ENCODE peak calls at places on chromosomes 3 and 15, in nine cellular contexts. One of them, this sample, is unnamed.

GRCh38 chr15:86183765-86184491 is 104.3 kb downstream of the AGBL1 start:
- DNase-seq in GM23338: no peak
- DNase-seq in astrocyte: peak; percentile 53
- DNase-seq in spleen: no peak
- DNase-seq in esophagus squamous epithelium: no peak
- DNase-seq in uterus: no peak
- DNase-seq in right atrium auricular region: no peak
- DNase-seq in HCT116: no peak
- DNase-seq in K562: no peak
- DNase-seq in this sample: no peak

GRCh38 chr3:135217730-135218129 is 422.7 kb downstream of the EPHB1 start:
- DNase-seq in GM23338: no peak
- DNase-seq in astrocyte: no peak
- DNase-seq in spleen: no peak
- DNase-seq in esophagus squamous epithelium: no peak
- DNase-seq in uterus: no peak
- DNase-seq in right atrium auricular region: no peak
- DNase-seq in HCT116: no peak
- DNase-seq in K562: no peak
- DNase-seq in this sample: no peak

GRCh38 chr3:174858353-174858752 is 781 bp upstream of the NAALADL2 start:
- DNase-seq in GM23338: no peak
- DNase-seq in astrocyte: no peak
- DNase-seq in spleen: no peak
- DNase-seq in esophagus squamous epithelium: no peak
- DNase-seq in uterus: no peak
- DNase-seq in right atrium auricular region: no peak
- DNase-seq in HCT116: no peak
- DNase-seq in K562: no peak
- DNase-seq in this sample: no peak

GRCh38 chr3:8301977-8302589 is 199.5 kb upstream of the LMCD1 start:
- DNase-seq in GM23338: peak; percentile 75
- DNase-seq in astrocyte: peak; percentile 33
- DNase-seq in spleen: no peak
- DNase-seq in esophagus squamous epithelium: no peak
- DNase-seq in uterus: no peak
- DNase-seq in right atrium auricular region: no peak
- DNase-seq in HCT116: peak; percentile 35
- DNase-seq in K562: peak; percentile 17
- DNase-seq in this sample: no peak

GRCh38 chr3:146503459-146504202 is 34.3 kb upstream of the PLSCR2 start:
- DNase-seq in GM23338: peak; percentile 29
- DNase-seq in astrocyte: peak; percentile 99
- DNase-seq in spleen: no peak
- DNase-seq in esophagus squamous epithelium: no peak
- DNase-seq in uterus: no peak
- DNase-seq in right atrium auricular region: no peak
- DNase-seq in HCT116: peak; percentile 86
- DNase-seq in K562: no peak
- DNase-seq in this sample: no peak

GRCh38 chr3:122383915-122384697 is at the start of gene FAM162A:
- DNase-seq in GM23338: peak; percentile 96
- DNase-seq in astrocyte: peak; percentile 68
- DNase-seq in spleen: peak; percentile 99
- DNase-seq in esophagus squamous epithelium: peak; percentile 52
- DNase-seq in uterus: peak; percentile 87
- DNase-seq in right atrium auricular region: peak; percentile 92
- DNase-seq in HCT116: peak; percentile 88
- DNase-seq in K562: peak; percentile 85
- DNase-seq in this sample: peak; percentile 99

GRCh38 chr3:184409946-184410500 is 30.2 kb downstream of the CHRD start:
- DNase-seq in GM23338: no peak
- DNase-seq in astrocyte: no peak
- DNase-seq in spleen: no peak
- DNase-seq in esophagus squamous epithelium: no peak
- DNase-seq in uterus: no peak
- DNase-seq in right atrium auricular region: no peak
- DNase-seq in HCT116: no peak
- DNase-seq in K562: no peak
- DNase-seq in this sample: no peak

GRCh38 chr3:26376131-26376530 is 246.4 kb upstream of the LRRC3B start:
- DNase-seq in GM23338: no peak
- DNase-seq in astrocyte: no peak
- DNase-seq in spleen: no peak
- DNase-seq in esophagus squamous epithelium: no peak
- DNase-seq in uterus: no peak
- DNase-seq in right atrium auricular region: no peak
- DNase-seq in HCT116: no peak
- DNase-seq in K562: no peak
- DNase-seq in this sample: no peak

GRCh38 chr3:150376001-150376848 is 31.9 kb upstream of the TSC22D2 start:
- DNase-seq in GM23338: no peak
- DNase-seq in astrocyte: no peak
- DNase-seq in spleen: no peak
- DNase-seq in esophagus squamous epithelium: no peak
- DNase-seq in uterus: peak; percentile 37
- DNase-seq in right atrium auricular region: no peak
- DNase-seq in HCT116: no peak
- DNase-seq in K562: no peak
- DNase-seq in this sample: no peak

GRCh38 chr15:68508485-68509189 is 70.2 kb upstream of the CORO2B start:
- DNase-seq in GM23338: no peak
- DNase-seq in astrocyte: no peak
- DNase-seq in spleen: no peak
- DNase-seq in esophagus squamous epithelium: no peak
- DNase-seq in uterus: peak; percentile 31
- DNase-seq in right atrium auricular region: no peak
- DNase-seq in HCT116: no peak
- DNase-seq in K562: no peak
- DNase-seq in this sample: peak; percentile 47

GRCh38 chr3:52892625-52893311 is 4.6 kb downstream of the STIMATE start:
- DNase-seq in GM23338: no peak
- DNase-seq in astrocyte: no peak
- DNase-seq in spleen: no peak
- DNase-seq in esophagus squamous epithelium: no peak
- DNase-seq in uterus: no peak
- DNase-seq in right atrium auricular region: no peak
- DNase-seq in HCT116: no peak
- DNase-seq in K562: no peak
- DNase-seq in this sample: no peak

GRCh38 chr3:122263058-122263457 is 62.0 kb upstream of the CSTA start:
- DNase-seq in GM23338: peak; percentile 71
- DNase-seq in astrocyte: no peak
- DNase-seq in spleen: no peak
- DNase-seq in esophagus squamous epithelium: no peak
- DNase-seq in uterus: no peak
- DNase-seq in right atrium auricular region: no peak
- DNase-seq in HCT116: no peak
- DNase-seq in K562: no peak
- DNase-seq in this sample: no peak

GRCh38 chr15:52103217-52104207 is 9.1 kb downstream of the BCL2L10 start:
- DNase-seq in GM23338: no peak
- DNase-seq in astrocyte: peak; percentile 97
- DNase-seq in spleen: no peak
- DNase-seq in esophagus squamous epithelium: no peak
- DNase-seq in uterus: peak; percentile 93
- DNase-seq in right atrium auricular region: peak; percentile 73
- DNase-seq in HCT116: peak; percentile 27
- DNase-seq in K562: no peak
- DNase-seq in this sample: peak; percentile 59

GRCh38 chr3:37808656-37809055 is 53.0 kb upstream of the CTDSPL start:
- DNase-seq in GM23338: no peak
- DNase-seq in astrocyte: no peak
- DNase-seq in spleen: no peak
- DNase-seq in esophagus squamous epithelium: no peak
- DNase-seq in uterus: no peak
- DNase-seq in right atrium auricular region: no peak
- DNase-seq in HCT116: no peak
- DNase-seq in K562: no peak
- DNase-seq in this sample: no peak

GRCh38 chr3:189995129-189995528 is 125.6 kb downstream of the P3H2 start:
- DNase-seq in GM23338: peak; percentile 41
- DNase-seq in astrocyte: peak; percentile 73
- DNase-seq in spleen: no peak
- DNase-seq in esophagus squamous epithelium: no peak
- DNase-seq in uterus: no peak
- DNase-seq in right atrium auricular region: no peak
- DNase-seq in HCT116: no peak
- DNase-seq in K562: no peak
- DNase-seq in this sample: no peak

GRCh38 chr15:50096158-50096821 is 22.7 kb downstream of the ATP8B4 start:
- DNase-seq in GM23338: no peak
- DNase-seq in astrocyte: no peak
- DNase-seq in spleen: no peak
- DNase-seq in esophagus squamous epithelium: no peak
- DNase-seq in uterus: no peak
- DNase-seq in right atrium auricular region: no peak
- DNase-seq in HCT116: no peak
- DNase-seq in K562: no peak
- DNase-seq in this sample: no peak

GRCh38 chr3:53140575-53141467 is 10.6 kb upstream of the RFT1 start:
- DNase-seq in GM23338: no peak
- DNase-seq in astrocyte: no peak
- DNase-seq in spleen: no peak
- DNase-seq in esophagus squamous epithelium: no peak
- DNase-seq in uterus: no peak
- DNase-seq in right atrium auricular region: no peak
- DNase-seq in HCT116: no peak
- DNase-seq in K562: no peak
- DNase-seq in this sample: no peak

GRCh38 chr3:184538600-184539431 is 22.8 kb upstream of the EPHB3 start:
- DNase-seq in GM23338: no peak
- DNase-seq in astrocyte: no peak
- DNase-seq in spleen: peak; percentile 47
- DNase-seq in esophagus squamous epithelium: no peak
- DNase-seq in uterus: no peak
- DNase-seq in right atrium auricular region: peak; percentile 44
- DNase-seq in HCT116: no peak
- DNase-seq in K562: no peak
- DNase-seq in this sample: no peak

GRCh38 chr15:70450142-70450443 is 313.3 kb downstream of the UACA start:
- DNase-seq in GM23338: no peak
- DNase-seq in astrocyte: no peak
- DNase-seq in spleen: no peak
- DNase-seq in esophagus squamous epithelium: no peak
- DNase-seq in uterus: no peak
- DNase-seq in right atrium auricular region: no peak
- DNase-seq in HCT116: no peak
- DNase-seq in K562: no peak
- DNase-seq in this sample: no peak

GRCh38 chr3:155664922-155665695 is 79.8 kb downstream of the PLCH1 start:
- DNase-seq in GM23338: peak; percentile 20
- DNase-seq in astrocyte: peak; percentile 84
- DNase-seq in spleen: no peak
- DNase-seq in esophagus squamous epithelium: peak; percentile 0
- DNase-seq in uterus: peak; percentile 80
- DNase-seq in right atrium auricular region: peak; percentile 87
- DNase-seq in HCT116: peak; percentile 38
- DNase-seq in K562: no peak
- DNase-seq in this sample: peak; percentile 75

GRCh38 chr3:139427283-139428060 is 38.0 kb upstream of the COPB2 start:
- DNase-seq in GM23338: peak; percentile 94
- DNase-seq in astrocyte: peak; percentile 41
- DNase-seq in spleen: no peak
- DNase-seq in esophagus squamous epithelium: no peak
- DNase-seq in uterus: peak; percentile 22
- DNase-seq in right atrium auricular region: no peak
- DNase-seq in HCT116: peak; percentile 60
- DNase-seq in K562: peak; percentile 70
- DNase-seq in this sample: no peak

GRCh38 chr3:194134231-194134756 is 1.7 kb upstream of the HES1 start:
- DNase-seq in GM23338: no peak
- DNase-seq in astrocyte: peak; percentile 77
- DNase-seq in spleen: peak; percentile 90
- DNase-seq in esophagus squamous epithelium: no peak
- DNase-seq in uterus: no peak
- DNase-seq in right atrium auricular region: peak; percentile 69
- DNase-seq in HCT116: no peak
- DNase-seq in K562: no peak
- DNase-seq in this sample: peak; percentile 84

GRCh38 chr15:62087671-62088360 is 21.0 kb downstream of the C2CD4A start:
- DNase-seq in GM23338: no peak
- DNase-seq in astrocyte: peak; percentile 20
- DNase-seq in spleen: no peak
- DNase-seq in esophagus squamous epithelium: no peak
- DNase-seq in uterus: no peak
- DNase-seq in right atrium auricular region: no peak
- DNase-seq in HCT116: no peak
- DNase-seq in K562: no peak
- DNase-seq in this sample: no peak

GRCh38 chr15:90003736-90004135 is 2.6 kb downstream of the ZNF710 start:
- DNase-seq in GM23338: no peak
- DNase-seq in astrocyte: no peak
- DNase-seq in spleen: no peak
- DNase-seq in esophagus squamous epithelium: no peak
- DNase-seq in uterus: no peak
- DNase-seq in right atrium auricular region: no peak
- DNase-seq in HCT116: no peak
- DNase-seq in K562: peak; percentile 5
- DNase-seq in this sample: no peak
- H3K27ac ChIP-seq in GM23338: no peak overlapping the region
- H3K27ac ChIP-seq in astrocyte: peak overlapping the region; percentile 88
- H3K27ac ChIP-seq in spleen: peak overlapping the region; percentile 95
- H3K27ac ChIP-seq in esophagus squamous epithelium: peak overlapping the region; percentile 93
- H3K27ac ChIP-seq in uterus: no peak overlapping the region
- H3K27ac ChIP-seq in right atrium auricular region: peak overlapping the region; percentile 51
- H3K27ac ChIP-seq in HCT116: no peak overlapping the region
- H3K27ac ChIP-seq in K562: no peak overlapping the region
- H3K27ac ChIP-seq in this sample: no peak overlapping the region

GRCh38 chr15:89463113-89463512 is 33.3 kb downstream of the RHCG start:
- DNase-seq in GM23338: no peak
- DNase-seq in astrocyte: no peak
- DNase-seq in spleen: no peak
- DNase-seq in esophagus squamous epithelium: no peak
- DNase-seq in uterus: no peak
- DNase-seq in right atrium auricular region: no peak
- DNase-seq in HCT116: no peak
- DNase-seq in K562: no peak
- DNase-seq in this sample: no peak
- H3K27me3 ChIP-seq in GM23338: peaks cover 17% of the 10 kb centered on the region
- H3K27me3 ChIP-seq in astrocyte: peaks cover 4% of the 10 kb centered on the region
- H3K27me3 ChIP-seq in spleen: no peaks in the 10 kb centered on the region
- H3K27me3 ChIP-seq in esophagus squamous epithelium: no peaks in the 10 kb centered on the region
- H3K27me3 ChIP-seq in uterus: no peaks in the 10 kb centered on the region
- H3K27me3 ChIP-seq in right atrium auricular region: no peaks in the 10 kb centered on the region
- H3K27me3 ChIP-seq in HCT116: no peaks in the 10 kb centered on the region
- H3K27me3 ChIP-seq in K562: no peaks in the 10 kb centered on the region
- H3K27me3 ChIP-seq in this sample: no peaks in the 10 kb centered on the region

GRCh38 chr15:56918907-56919707 is 663 bp downstream of the TCF12 start:
- DNase-seq in GM23338: peak; percentile 77
- DNase-seq in astrocyte: peak; percentile 65
- DNase-seq in spleen: peak; percentile 90
- DNase-seq in esophagus squamous epithelium: no peak
- DNase-seq in uterus: peak; percentile 51
- DNase-seq in right atrium auricular region: peak; percentile 62
- DNase-seq in HCT116: no peak
- DNase-seq in K562: peak; percentile 54
- DNase-seq in this sample: peak; percentile 84
- H3K4me3 ChIP-seq in GM23338: peak overlapping the region; percentile 89
- H3K4me3 ChIP-seq in astrocyte: peak overlapping the region; percentile 79
- H3K4me3 ChIP-seq in spleen: peak overlapping the region; percentile 89
- H3K4me3 ChIP-seq in esophagus squamous epithelium: peak overlapping the region; percentile 99
- H3K4me3 ChIP-seq in uterus: peak overlapping the region; percentile 90
- H3K4me3 ChIP-seq in right atrium auricular region: peak overlapping the region; percentile 81
- H3K4me3 ChIP-seq in HCT116: peak overlapping the region; percentile 84
- H3K4me3 ChIP-seq in K562: peak overlapping the region; percentile 88
- H3K4me3 ChIP-seq in this sample: peak overlapping the region; percentile 92

GRCh38 chr15:80480909-80481308 is 76.7 kb downstream of the ARNT2 start:
- DNase-seq in GM23338: peak; percentile 60
- DNase-seq in astrocyte: peak; percentile 99
- DNase-seq in spleen: no peak
- DNase-seq in esophagus squamous epithelium: no peak
- DNase-seq in uterus: peak; percentile 69
- DNase-seq in right atrium auricular region: peak; percentile 81
- DNase-seq in HCT116: no peak
- DNase-seq in K562: no peak
- DNase-seq in this sample: peak; percentile 74
- H3K27ac ChIP-seq in GM23338: peak overlapping the region; percentile 63
- H3K27ac ChIP-seq in astrocyte: peak overlapping the region; percentile 88
- H3K27ac ChIP-seq in spleen: no peak overlapping the region
- H3K27ac ChIP-seq in esophagus squamous epithelium: no peak overlapping the region
- H3K27ac ChIP-seq in uterus: peak overlapping the region; percentile 54
- H3K27ac ChIP-seq in right atrium auricular region: peak overlapping the region; percentile 63
- H3K27ac ChIP-seq in HCT116: no peak overlapping the region
- H3K27ac ChIP-seq in K562: no peak overlapping the region
- H3K27ac ChIP-seq in this sample: peak overlapping the region; percentile 32